ENCODE peak calls at places on chromosomes 4 and X, in eight cellular contexts. Q is sigmoid colon; Y is prostate gland; J is aorta; X is K562; R is PC-9; A is CD8-positive, alpha-beta T cell; H is adrenal gland. Z is an unnamed sample.

GRCh38 chr4:85603437-85604336 is 128.7 kb downstream of the ARHGAP24 start:
- DNase-seq in Q (no peak), Y (no peak), J (no peak), X (no peak), R (no peak), A (no peak), H (no peak), Z (no peak)

GRCh38 chr4:150828159-150828558 is 186.9 kb downstream of the LRBA start:
- DNase-seq in Q (no peak), Y (no peak), J (no peak), X (no peak), R (no peak), A (peak; percentile 47), H (no peak), Z (no peak)

GRCh38 chr4:155837203-155837796 is 28.8 kb downstream of the ASIC5 start:
- DNase-seq in Q (no peak), Y (no peak), J (no peak), X (no peak), R (no peak), A (no peak), H (no peak), Z (no peak)

GRCh38 chrX:133461226-133461625 is 45.9 kb upstream of the GPC4 start:
- DNase-seq in Q (no peak), Y (no peak), J (no peak), X (no peak), R (no peak), A (no peak), H (no peak), Z (no peak)

GRCh38 chr4:6855692-6856297 is 53.8 kb upstream of the TBC1D14 start:
- DNase-seq in Q (no peak), Y (no peak), J (no peak), X (no peak), R (peak; percentile 27), A (no peak), H (no peak), Z (no peak)

GRCh38 chrX:43860646-43861370 is 21.4 kb downstream of the MAOB start:
- DNase-seq in Q (no peak), Y (peak; percentile 24), J (no peak), X (no peak), R (peak; percentile 7), A (no peak), H (peak; percentile 52), Z (no peak)

GRCh38 chr4:125801373-125801772 is 486.6 kb downstream of the FAT4 start:
- DNase-seq in Q (no peak), Y (no peak), J (no peak), X (no peak), R (no peak), A (no peak), H (no peak), Z (no peak)

GRCh38 chr4:8472689-8473197 is 32.2 kb downstream of the TRMT44 start:
- DNase-seq in Q (peak; percentile 86), Y (no peak), J (peak; percentile 77), X (no peak), R (peak; percentile 39), A (no peak), H (no peak), Z (peak; percentile 87)

GRCh38 chrX:13059269-13059668 is 14.8 kb upstream of the FAM9C start:
- DNase-seq in Q (no peak), Y (no peak), J (no peak), X (no peak), R (no peak), A (no peak), H (no peak), Z (no peak)

GRCh38 chrX:24479924-24480722 is 15.0 kb downstream of the PDK3 start:
- DNase-seq in Q (no peak), Y (no peak), J (no peak), X (no peak), R (peak; percentile 58), A (peak; percentile 73), H (peak; percentile 52), Z (no peak)

GRCh38 chr4:24932831-24933230 is 20.0 kb upstream of the CCDC149 start:
- DNase-seq in Q (no peak), Y (no peak), J (no peak), X (no peak), R (no peak), A (no peak), H (no peak), Z (no peak)

GRCh38 chr4:7854697-7855370 is 84.8 kb downstream of the AFAP1 start:
- DNase-seq in Q (peak; percentile 26), Y (no peak), J (no peak), X (no peak), R (peak; percentile 22), A (peak; percentile 65), H (no peak), Z (no peak)

GRCh38 chr4:109588176-109588575 is 28.1 kb downstream of the MCUB start:
- DNase-seq in Q (no peak), Y (no peak), J (no peak), X (no peak), R (no peak), A (peak; percentile 17), H (no peak), Z (no peak)

GRCh38 chr4:40214038-40214437 is 17.2 kb downstream of the RHOH start:
- DNase-seq in Q (no peak), Y (no peak), J (no peak), X (no peak), R (no peak), A (peak; percentile 75), H (no peak), Z (no peak)

GRCh38 chrX:133215747-133216146 is 2.4 kb downstream of the TFDP3 start:
- DNase-seq in Q (no peak), Y (no peak), J (no peak), X (no peak), R (peak; percentile 27), A (no peak), H (no peak), Z (peak; percentile 10)

GRCh38 chr4:137545461-137545861 is 13.2 kb upstream of the PCDH18 start:
- DNase-seq in Q (peak; percentile 68), Y (no peak), J (no peak), X (no peak), R (no peak), A (no peak), H (no peak), Z (no peak)
- H3K4me1 ChIP-seq in Q (no peaks in the 10 kb centered on the region), Y (no peaks in the 10 kb centered on the region), J (no peaks in the 10 kb centered on the region), X (no peaks in the 10 kb centered on the region), R (no peaks in the 10 kb centered on the region), A (no peaks in the 10 kb centered on the region), H (no peaks in the 10 kb centered on the region), Z (no peaks in the 10 kb centered on the region)

GRCh38 chrX:153301746-153302145 is 19.8 kb downstream of the PNMA6F start:
- DNase-seq in Q (no peak), Y (no peak), J (no peak), X (no peak), R (no peak), A (no peak), H (no peak), Z (no peak)
- H3K9me3 ChIP-seq in Q (no peaks in the 10 kb centered on the region), Y (no peaks in the 10 kb centered on the region), J (no peaks in the 10 kb centered on the region), X (no peaks in the 10 kb centered on the region), R (no peaks in the 10 kb centered on the region), A (no peaks in the 10 kb centered on the region), H (no peaks in the 10 kb centered on the region), Z (no peaks in the 10 kb centered on the region)

GRCh38 chr4:99722006-99722405 is 64.4 kb upstream of the C4orf54 start:
- DNase-seq in Q (no peak), Y (no peak), J (no peak), X (no peak), R (peak; percentile 9), A (no peak), H (no peak), Z (no peak)
- H3K27ac ChIP-seq in Q (peak overlapping the region; percentile 87), Y (no peak overlapping the region), J (no peak overlapping the region), X (no peak overlapping the region), R (peak overlapping the region; percentile 74), A (no peak overlapping the region), H (no peak overlapping the region), Z (no peak overlapping the region)

DNA sequence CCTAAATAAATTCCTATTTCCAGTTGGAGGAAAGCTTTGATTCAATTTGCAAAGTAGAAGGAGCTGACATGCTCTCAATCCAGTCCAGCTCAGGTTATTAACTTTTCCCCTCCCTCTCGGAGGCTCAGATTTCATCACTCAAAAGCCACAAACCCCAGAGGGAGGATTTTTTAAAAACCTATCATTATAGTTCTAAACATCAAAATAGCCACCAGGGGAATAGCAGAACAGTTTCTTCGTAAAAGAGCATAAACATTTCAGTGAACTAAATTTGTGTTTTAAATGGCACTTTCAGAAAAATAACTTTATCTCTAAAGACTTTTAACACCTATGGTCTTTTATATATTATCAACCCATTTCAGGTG is 8.8 kb downstream of the GPRIN3 start:
- DNase-seq in Q (no peak), Y (no peak), J (no peak), X (no peak), R (no peak), A (no peak), H (no peak), Z (no peak)
- H3K4me1 ChIP-seq in Q (no peaks in the 10 kb centered on the region), Y (no peaks in the 10 kb centered on the region), J (no peaks in the 10 kb centered on the region), X (no peaks in the 10 kb centered on the region), R (no peaks in the 10 kb centered on the region), A (peaks cover 83% of the 10 kb centered on the region), H (no peaks in the 10 kb centered on the region), Z (no peaks in the 10 kb centered on the region)

GRCh38 chr4:142550955-142551354 is 295.1 kb downstream of the INPP4B start:
- DNase-seq in Q (no peak), Y (no peak), J (no peak), X (no peak), R (peak; percentile 5), A (no peak), H (no peak), Z (no peak)
- H3K9me3 ChIP-seq in Q (no peaks in the 10 kb centered on the region), Y (no peaks in the 10 kb centered on the region), J (no peaks in the 10 kb centered on the region), X (no peaks in the 10 kb centered on the region), R (peaks cover 3% of the 10 kb centered on the region), A (no peaks in the 10 kb centered on the region), H (no peaks in the 10 kb centered on the region), Z (no peaks in the 10 kb centered on the region)

DNA sequence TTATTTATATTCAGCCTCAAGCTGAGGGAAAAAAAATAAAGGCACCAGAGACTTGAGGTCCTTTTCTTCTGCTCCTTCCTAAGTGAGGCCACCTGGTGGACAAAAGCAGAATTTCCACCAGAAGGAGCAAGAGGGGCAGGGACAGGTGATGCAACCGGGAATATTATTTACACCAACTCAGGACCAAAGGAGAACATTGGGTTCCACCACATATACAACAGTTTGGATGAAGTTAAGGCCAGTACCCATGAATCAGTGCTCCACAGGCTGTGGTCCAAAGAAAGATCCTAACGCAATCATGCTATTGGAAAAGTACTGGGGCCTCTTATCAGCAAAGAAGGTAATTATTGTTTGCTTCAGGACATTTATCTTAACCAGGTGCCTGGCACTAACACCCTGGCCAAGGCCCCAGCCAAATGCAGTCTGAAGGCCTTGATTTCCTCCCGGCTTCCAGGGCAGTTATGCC is 57.4 kb downstream of the TSC22D3 start:
- DNase-seq in Q (peak; percentile 94), Y (peak; percentile 84), J (peak; percentile 76), X (peak; percentile 74), R (peak; percentile 76), A (peak; percentile 70), H (peak; percentile 91), Z (peak; percentile 73)
- H3K27ac ChIP-seq in Q (peak overlapping the region; percentile 98), Y (peak overlapping the region; percentile 98), J (no peak overlapping the region), X (no peak overlapping the region), R (peak overlapping the region; percentile 95), A (peak overlapping the region; percentile 100), H (peak overlapping the region; percentile 95), Z (peak overlapping the region; percentile 99)

Z was measured in thyroid gland.